ENCODE peak calls at places on chromosome 1, in five cellular contexts. One of them, this sample, is unnamed.

GRCh38 chr1:50570064-50570463 is 146.8 kb upstream of the DMRTA2 start:
- DNase-seq in KG1: no peak
- DNase-seq in activated naive CD4-positive, alpha-beta T cell: no peak
- DNase-seq in AG10803: no peak
- DNase-seq in central memory CD4-positive, alpha-beta T cell: no peak
- DNase-seq in this sample: no peak

GRCh38 chr1:17094664-17095063 is 24.6 kb downstream of the PADI2 start:
- DNase-seq in central memory CD4-positive, alpha-beta T cell: no peak
- DNase-seq in activated naive CD4-positive, alpha-beta T cell: no peak
- DNase-seq in KG1: no peak
- DNase-seq in AG10803: no peak
- DNase-seq in this sample: no peak

GRCh38 chr1:162074548-162074947 is 5.1 kb downstream of the NOS1AP start:
- DNase-seq in AG10803: no peak
- DNase-seq in KG1: no peak
- DNase-seq in activated naive CD4-positive, alpha-beta T cell: no peak
- DNase-seq in central memory CD4-positive, alpha-beta T cell: no peak
- DNase-seq in this sample: no peak

GRCh38 chr1:236140705-236141446 is 1.5 kb upstream of the GPR137B start:
- DNase-seq in central memory CD4-positive, alpha-beta T cell: no peak
- DNase-seq in activated naive CD4-positive, alpha-beta T cell: no peak
- DNase-seq in KG1: no peak
- DNase-seq in AG10803: no peak
- DNase-seq in this sample: no peak

GRCh38 chr1:167165948-167166702 is 54.6 kb upstream of the POU2F1 start:
- DNase-seq in activated naive CD4-positive, alpha-beta T cell: no peak
- DNase-seq in AG10803: no peak
- DNase-seq in central memory CD4-positive, alpha-beta T cell: no peak
- DNase-seq in KG1: no peak
- DNase-seq in this sample: peak

GRCh38 chr1:5253036-5253435 is 598.6 kb downstream of the AJAP1 start:
- DNase-seq in AG10803: no peak
- DNase-seq in central memory CD4-positive, alpha-beta T cell: no peak
- DNase-seq in KG1: no peak
- DNase-seq in activated naive CD4-positive, alpha-beta T cell: no peak
- DNase-seq in this sample: peak

GRCh38 chr1:91569411-91570104 is 68.9 kb downstream of the CDC7 start:
- DNase-seq in AG10803: peak
- DNase-seq in central memory CD4-positive, alpha-beta T cell: no peak
- DNase-seq in KG1: no peak
- DNase-seq in activated naive CD4-positive, alpha-beta T cell: no peak
- DNase-seq in this sample: no peak

GRCh38 chr1:85343612-85344255 is 67.3 kb upstream of the BCL10 start:
- DNase-seq in central memory CD4-positive, alpha-beta T cell: no peak
- DNase-seq in KG1: no peak
- DNase-seq in activated naive CD4-positive, alpha-beta T cell: no peak
- DNase-seq in AG10803: peak
- DNase-seq in this sample: no peak

GRCh38 chr1:50266509-50266908 is 156.7 kb downstream of the DMRTA2 start:
- DNase-seq in activated naive CD4-positive, alpha-beta T cell: no peak
- DNase-seq in central memory CD4-positive, alpha-beta T cell: no peak
- DNase-seq in KG1: no peak
- DNase-seq in AG10803: peak
- DNase-seq in this sample: no peak

GRCh38 chr1:36365310-36365895 is 20.3 kb downstream of the STK40 start:
- DNase-seq in activated naive CD4-positive, alpha-beta T cell: no peak
- DNase-seq in central memory CD4-positive, alpha-beta T cell: no peak
- DNase-seq in AG10803: peak
- DNase-seq in KG1: peak
- DNase-seq in this sample: no peak

GRCh38 chr1:37765937-37766664 is 1.2 kb upstream of the EPHA10 start:
- DNase-seq in KG1: no peak
- DNase-seq in central memory CD4-positive, alpha-beta T cell: no peak
- DNase-seq in activated naive CD4-positive, alpha-beta T cell: no peak
- DNase-seq in AG10803: no peak
- DNase-seq in this sample: no peak

GRCh38 chr1:160449494-160449893 is 49.1 kb downstream of the VANGL2 start:
- DNase-seq in AG10803: no peak
- DNase-seq in KG1: no peak
- DNase-seq in activated naive CD4-positive, alpha-beta T cell: no peak
- DNase-seq in central memory CD4-positive, alpha-beta T cell: no peak
- DNase-seq in this sample: no peak

GRCh38 chr1:169776440-169776839 is 18.3 kb downstream of the METTL18 start:
- DNase-seq in KG1: no peak
- DNase-seq in AG10803: no peak
- DNase-seq in central memory CD4-positive, alpha-beta T cell: no peak
- DNase-seq in activated naive CD4-positive, alpha-beta T cell: no peak
- DNase-seq in this sample: no peak

GRCh38 chr1:145963218-145964019 is 956 bp downstream of the ANKRD34A start:
- DNase-seq in activated naive CD4-positive, alpha-beta T cell: no peak
- DNase-seq in KG1: no peak
- DNase-seq in central memory CD4-positive, alpha-beta T cell: peak
- DNase-seq in AG10803: peak
- DNase-seq in this sample: no peak

This sample was measured in mesothelial cell of epicardium.